ENCODE peak calls at places on chromosome 15, in four cellular contexts. One of them, this sample, is unnamed.

GRCh38 chr15:58346361-58346760 is 85.4 kb upstream of the LIPC start:
- DNase-seq in H9: no peak
- DNase-seq in H1: no peak
- DNase-seq in trophoblast cell: peak; percentile 7
- DNase-seq in this sample: peak; percentile 77

GRCh38 chr15:68552773-68553172 is 26.0 kb upstream of the CORO2B start:
- DNase-seq in H9: no peak
- DNase-seq in H1: no peak
- DNase-seq in trophoblast cell: no peak
- DNase-seq in this sample: no peak

GRCh38 chr15:38225381-38225780 is 27.3 kb upstream of the SPRED1 start:
- DNase-seq in H9: no peak
- DNase-seq in H1: no peak
- DNase-seq in trophoblast cell: no peak
- DNase-seq in this sample: no peak

GRCh38 chr15:69511015-69511414 is 58.4 kb downstream of the RPLP1 start:
- DNase-seq in H9: no peak
- DNase-seq in H1: no peak
- DNase-seq in trophoblast cell: no peak
- DNase-seq in this sample: no peak

GRCh38 chr15:68158046-68158628 is 47.0 kb downstream of the CALML4 start:
- DNase-seq in H9: no peak
- DNase-seq in H1: no peak
- DNase-seq in trophoblast cell: no peak
- DNase-seq in this sample: no peak

GRCh38 chr15:69540622-69541021 is 88.0 kb downstream of the RPLP1 start:
- DNase-seq in H9: no peak
- DNase-seq in H1: no peak
- DNase-seq in trophoblast cell: no peak
- DNase-seq in this sample: no peak

GRCh38 chr15:74320358-74321247 is 46.8 kb downstream of the CYP11A1 start:
- DNase-seq in H9: peak; percentile 64
- DNase-seq in H1: no peak
- DNase-seq in trophoblast cell: peak; percentile 77
- DNase-seq in this sample: peak; percentile 67

GRCh38 chr15:59532770-59533379 is 78.7 kb upstream of the GCNT3 start:
- DNase-seq in H9: no peak
- DNase-seq in H1: no peak
- DNase-seq in trophoblast cell: peak; percentile 76
- DNase-seq in this sample: peak; percentile 56

GRCh38 chr15:94478763-94479162 is 247.4 kb downstream of the MCTP2 start:
- DNase-seq in H9: no peak
- DNase-seq in H1: no peak
- DNase-seq in trophoblast cell: no peak
- DNase-seq in this sample: no peak

GRCh38 chr15:79967331-79968182 is 3.4 kb downstream of the BCL2A1 start:
- DNase-seq in H9: no peak
- DNase-seq in H1: no peak
- DNase-seq in trophoblast cell: no peak
- DNase-seq in this sample: no peak

GRCh38 chr15:29785068-29785467 is 37.2 kb downstream of the TJP1 start:
- DNase-seq in H9: no peak
- DNase-seq in H1: no peak
- DNase-seq in trophoblast cell: no peak
- DNase-seq in this sample: no peak

GRCh38 chr15:88126695-88127476 is 129.7 kb downstream of the NTRK3 start:
- DNase-seq in H9: no peak
- DNase-seq in H1: no peak
- DNase-seq in trophoblast cell: no peak
- DNase-seq in this sample: peak; percentile 13

GRCh38 chr15:29924750-29925149 is 102.5 kb upstream of the TJP1 start:
- DNase-seq in H9: peak; percentile 92
- DNase-seq in H1: peak; percentile 86
- DNase-seq in trophoblast cell: peak; percentile 96
- DNase-seq in this sample: peak; percentile 100

GRCh38 chr15:43498988-43499387 is 6.0 kb upstream of the TP53BP1 start:
- DNase-seq in H9: no peak
- DNase-seq in H1: no peak
- DNase-seq in trophoblast cell: no peak
- DNase-seq in this sample: no peak

GRCh38 chr15:63339006-63339766 is 42.5 kb downstream of the CA12 start:
- DNase-seq in H9: no peak
- DNase-seq in H1: no peak
- DNase-seq in trophoblast cell: peak; percentile 52
- DNase-seq in this sample: no peak

DNA sequence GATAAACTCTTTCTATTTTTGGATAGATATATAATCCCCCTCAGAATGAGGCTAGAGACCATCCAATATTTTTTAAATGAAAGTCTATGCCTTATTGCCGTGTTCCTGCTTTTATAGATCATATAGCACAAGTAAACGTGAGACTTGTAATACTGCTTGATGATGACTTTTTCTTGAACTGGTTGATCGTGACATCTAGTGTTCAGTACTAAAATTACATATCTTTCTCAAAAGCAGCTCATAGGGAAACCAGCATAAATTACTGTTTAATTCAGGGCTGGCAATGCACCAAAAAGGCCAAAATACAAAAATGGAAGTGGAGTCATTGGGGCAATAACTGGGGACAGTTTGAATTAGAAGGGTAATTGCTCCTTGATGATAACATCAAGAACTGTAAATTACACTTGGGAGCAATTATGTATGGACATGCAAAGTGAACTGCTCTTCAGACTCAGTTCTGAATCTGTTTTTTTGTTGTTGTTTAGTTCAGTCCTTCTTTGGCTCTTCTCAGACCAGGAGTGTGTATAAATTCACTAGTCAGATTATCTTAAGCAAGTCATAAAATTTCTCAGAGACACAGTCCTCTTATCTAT is 325.3 kb downstream of the THSD4 start:
- DNase-seq in H9: no peak
- DNase-seq in H1: no peak
- DNase-seq in trophoblast cell: peak; percentile 68
- DNase-seq in this sample: peak; percentile 52
- H2BK120ac ChIP-seq in H9: no peak overlapping the region
- H2BK120ac ChIP-seq in H1: no peak overlapping the region
- H2BK120ac ChIP-seq in trophoblast cell: no peak overlapping the region
- H2BK120ac ChIP-seq in this sample: no peak overlapping the region

GRCh38 chr15:92953997-92954396 is 53.9 kb downstream of the CHD2 start:
- DNase-seq in H9: no peak
- DNase-seq in H1: no peak
- DNase-seq in trophoblast cell: peak; percentile 21
- DNase-seq in this sample: no peak
- H3K79me2 ChIP-seq in H9: no peaks in the 10 kb centered on the region
- H3K79me2 ChIP-seq in H1: no peaks in the 10 kb centered on the region
- H3K79me2 ChIP-seq in trophoblast cell: no peaks in the 10 kb centered on the region
- H3K79me2 ChIP-seq in this sample: peaks cover 5% of the 10 kb centered on the region

GRCh38 chr15:52150878-52151277 is 38.3 kb upstream of the BCL2L10 start:
- DNase-seq in H9: no peak
- DNase-seq in H1: no peak
- DNase-seq in trophoblast cell: no peak
- DNase-seq in this sample: no peak

GRCh38 chr15:52150043-52150825 is 37.7 kb upstream of the BCL2L10 start:
- DNase-seq in H9: no peak
- DNase-seq in H1: no peak
- DNase-seq in trophoblast cell: no peak
- DNase-seq in this sample: no peak

GRCh38 chr15:52146261-52146660 is 33.7 kb upstream of the BCL2L10 start:
- DNase-seq in H9: no peak
- DNase-seq in H1: no peak
- DNase-seq in trophoblast cell: no peak
- DNase-seq in this sample: no peak

GRCh38 chr15:52146776-52147175 is 34.2 kb upstream of the BCL2L10 start:
- DNase-seq in H9: no peak
- DNase-seq in H1: no peak
- DNase-seq in trophoblast cell: no peak
- DNase-seq in this sample: no peak

GRCh38 chr15:52148409-52148808 is 35.8 kb upstream of the BCL2L10 start:
- DNase-seq in H9: no peak
- DNase-seq in H1: no peak
- DNase-seq in trophoblast cell: peak; percentile 17
- DNase-seq in this sample: no peak
- H2BK120ac ChIP-seq in H9: no peak overlapping the region
- H2BK120ac ChIP-seq in H1: no peak overlapping the region
- H2BK120ac ChIP-seq in trophoblast cell: no peak overlapping the region
- H2BK120ac ChIP-seq in this sample: no peak overlapping the region

DNA sequence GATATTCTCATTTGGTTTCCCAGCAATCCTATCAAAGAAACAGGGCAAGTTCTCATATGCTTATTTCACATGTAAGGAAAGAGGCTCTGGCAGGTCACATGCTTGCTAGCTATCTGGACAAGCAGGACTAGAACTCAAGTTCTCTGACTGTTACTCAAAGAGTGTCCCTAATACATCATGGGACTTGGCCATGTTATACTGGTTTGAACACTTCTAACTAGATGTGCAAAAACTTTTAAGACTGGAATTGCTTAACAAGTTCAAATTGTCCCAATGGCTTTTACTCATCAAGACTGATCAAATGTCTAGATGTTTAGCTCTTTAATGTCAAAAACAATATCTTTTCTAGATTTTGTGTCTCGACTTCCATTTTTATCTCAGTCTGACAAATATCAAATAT is 6.8 kb downstream of the GATM start:
- DNase-seq in H9: no peak
- DNase-seq in H1: no peak
- DNase-seq in trophoblast cell: no peak
- DNase-seq in this sample: no peak
- H3K79me2 ChIP-seq in H9: no peaks in the 10 kb centered on the region
- H3K79me2 ChIP-seq in H1: no peaks in the 10 kb centered on the region
- H3K79me2 ChIP-seq in trophoblast cell: no peaks in the 10 kb centered on the region
- H3K79me2 ChIP-seq in this sample: no peaks in the 10 kb centered on the region

GRCh38 chr15:77602800-77603199 is 29.9 kb downstream of the LINGO1 start:
- DNase-seq in H9: no peak
- DNase-seq in H1: no peak
- DNase-seq in trophoblast cell: no peak
- DNase-seq in this sample: no peak

GRCh38 chr15:77603616-77604406 is 28.9 kb downstream of the LINGO1 start:
- DNase-seq in H9: no peak
- DNase-seq in H1: no peak
- DNase-seq in trophoblast cell: no peak
- DNase-seq in this sample: peak; percentile 29

GRCh38 chr15:77605582-77605981 is 27.1 kb downstream of the LINGO1 start:
- DNase-seq in H9: no peak
- DNase-seq in H1: no peak
- DNase-seq in trophoblast cell: no peak
- DNase-seq in this sample: no peak

GRCh38 chr15:77606142-77607034 is 26.3 kb downstream of the LINGO1 start:
- DNase-seq in H9: peak; percentile 49
- DNase-seq in H1: no peak
- DNase-seq in trophoblast cell: no peak
- DNase-seq in this sample: peak; percentile 65

DNA sequence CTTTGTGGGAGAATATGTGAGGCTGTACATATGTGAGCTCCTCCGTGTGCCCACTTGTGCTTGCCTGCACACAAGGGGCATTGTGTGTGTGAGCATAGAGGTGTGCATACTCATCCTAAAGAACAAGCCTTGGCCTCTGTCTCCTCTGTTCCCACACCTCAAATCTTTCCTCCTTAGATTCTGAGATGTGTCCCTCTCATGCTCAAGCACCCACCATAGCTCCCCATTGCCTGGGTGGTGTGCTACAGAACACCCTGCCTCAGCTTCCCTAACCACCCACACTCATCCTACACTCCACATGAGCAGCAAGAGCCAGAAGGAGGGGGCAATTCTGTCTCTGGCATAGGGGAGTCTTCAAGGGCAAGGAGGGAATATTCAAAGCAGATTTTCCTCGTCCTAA is 27.7 kb downstream of the LINGO1 start:
- DNase-seq in H9: no peak
- DNase-seq in H1: no peak
- DNase-seq in trophoblast cell: no peak
- DNase-seq in this sample: no peak
- H2BK120ac ChIP-seq in H9: no peak overlapping the region
- H2BK120ac ChIP-seq in H1: no peak overlapping the region
- H2BK120ac ChIP-seq in trophoblast cell: no peak overlapping the region
- H2BK120ac ChIP-seq in this sample: no peak overlapping the region

GRCh38 chr15:67108122-67108871 is 42.9 kb downstream of the SMAD3 start:
- DNase-seq in H9: no peak
- DNase-seq in H1: no peak
- DNase-seq in trophoblast cell: no peak
- DNase-seq in this sample: no peak
- H3K79me2 ChIP-seq in H9: no peaks in the 10 kb centered on the region
- H3K79me2 ChIP-seq in H1: no peaks in the 10 kb centered on the region
- H3K79me2 ChIP-seq in trophoblast cell: no peaks in the 10 kb centered on the region
- H3K79me2 ChIP-seq in this sample: peaks cover 6% of the 10 kb centered on the region

GRCh38 chr15:36598529-36599177 is 19.2 kb downstream of the CDIN1 start:
- DNase-seq in H9: no peak
- DNase-seq in H1: no peak
- DNase-seq in trophoblast cell: no peak
- DNase-seq in this sample: no peak

GRCh38 chr15:36599824-36600365 is 20.5 kb downstream of the CDIN1 start:
- DNase-seq in H9: no peak
- DNase-seq in H1: no peak
- DNase-seq in trophoblast cell: no peak
- DNase-seq in this sample: no peak

GRCh38 chr15:36601497-36601932 is 22.1 kb downstream of the CDIN1 start:
- DNase-seq in H9: no peak
- DNase-seq in H1: no peak
- DNase-seq in trophoblast cell: no peak
- DNase-seq in this sample: no peak

GRCh38 chr15:36605626-36606263 is 26.3 kb downstream of the CDIN1 start:
- DNase-seq in H9: no peak
- DNase-seq in H1: no peak
- DNase-seq in trophoblast cell: no peak
- DNase-seq in this sample: no peak

DNA sequence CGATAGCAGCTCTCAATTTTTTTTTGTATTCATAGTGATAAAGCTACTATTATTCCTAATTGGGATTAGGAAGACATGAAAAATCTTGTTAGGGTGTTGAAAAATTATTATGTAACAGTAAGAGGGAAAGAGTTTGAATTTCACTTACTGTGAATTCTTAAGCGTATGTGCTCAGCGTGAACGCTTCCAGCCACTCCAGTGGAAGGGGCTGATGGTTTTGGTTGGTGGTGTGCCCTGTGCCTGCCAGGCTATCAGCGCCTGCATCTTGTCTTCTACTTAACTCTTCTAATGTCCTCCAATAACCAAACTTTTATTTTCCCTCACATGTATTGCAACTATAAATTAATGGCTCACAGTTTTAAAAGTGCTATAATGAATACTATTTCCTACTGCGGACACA is 22.5 kb downstream of the CDIN1 start:
- DNase-seq in H9: no peak
- DNase-seq in H1: no peak
- DNase-seq in trophoblast cell: no peak
- DNase-seq in this sample: no peak
- H2BK120ac ChIP-seq in H9: no peak overlapping the region
- H2BK120ac ChIP-seq in H1: no peak overlapping the region
- H2BK120ac ChIP-seq in trophoblast cell: no peak overlapping the region
- H2BK120ac ChIP-seq in this sample: no peak overlapping the region